ENCODE peak calls at places on chromosomes 7 and 10, in eight cellular contexts. K is RWPE1; S is occipital lobe; N is COR-L47; Z is H1; Q is non-pigmented ciliary epithelial cell; R is HL-60; O is effector CD4-positive, alpha-beta T cell. A is an unnamed sample.

GRCh38 chr10:112362833-112363232 is 11.1 kb upstream of the ACSL5 start:
- DNase-seq in K (no peak), S (no peak), N (no peak), Z (no peak), Q (no peak), R (no peak), O (no peak), A (no peak)

GRCh38 chr10:75228834-75229233 is 6.9 kb downstream of the COMTD1 start:
- DNase-seq in K (no peak), S (no peak), N (no peak), Z (no peak), Q (no peak), R (no peak), O (no peak), A (no peak)

GRCh38 chr10:85655394-85655793 is 711.2 kb downstream of the GRID1 start:
- DNase-seq in K (no peak), S (no peak), N (no peak), Z (no peak), Q (no peak), R (no peak), O (no peak), A (no peak)

GRCh38 chr7:107076781-107077698 is 32.5 kb downstream of the PRKAR2B start:
- DNase-seq in K (no peak), S (no peak), N (no peak), Z (no peak), Q (no peak), R (no peak), O (no peak), A (no peak)

GRCh38 chr7:132355048-132355447 is 221.2 kb downstream of the PLXNA4 start:
- DNase-seq in K (no peak), S (no peak), N (no peak), Z (no peak), Q (no peak), R (no peak), O (no peak), A (no peak)

GRCh38 chr10:113099431-113100298 is 149.6 kb downstream of the TCF7L2 start:
- DNase-seq in K (peak; percentile 82), S (no peak), N (no peak), Z (no peak), Q (no peak), R (peak; percentile 69), O (no peak), A (no peak)

GRCh38 chr7:35975851-35976454 is 175.1 kb downstream of the SEPTIN7 start:
- DNase-seq in K (peak; percentile 46), S (no peak), N (peak; percentile 78), Z (no peak), Q (peak; percentile 32), R (peak; percentile 80), O (peak; percentile 41), A (peak; percentile 86)

GRCh38 chr7:139635521-139636240 is 112.2 kb downstream of the CLEC2L start:
- DNase-seq in K (no peak), S (no peak), N (no peak), Z (no peak), Q (no peak), R (no peak), O (peak; percentile 56), A (no peak)

GRCh38 chr10:103139803-103140202 is 53.3 kb downstream of the NT5C2 start:
- DNase-seq in K (no peak), S (no peak), N (no peak), Z (no peak), Q (no peak), R (no peak), O (no peak), A (no peak)

GRCh38 chr10:69988094-69988493 is 64.6 kb upstream of the MACROH2A2 start:
- DNase-seq in K (no peak), S (no peak), N (no peak), Z (no peak), Q (no peak), R (no peak), O (no peak), A (no peak)

GRCh38 chr10:31757374-31757773 is 171.3 kb downstream of the ARHGAP12 start:
- DNase-seq in K (no peak), S (no peak), N (peak; percentile 42), Z (no peak), Q (no peak), R (no peak), O (no peak), A (peak; percentile 57)

GRCh38 chr10:77062381-77062780 is 575.2 kb downstream of the KCNMA1 start:
- DNase-seq in K (no peak), S (no peak), N (no peak), Z (no peak), Q (no peak), R (no peak), O (no peak), A (no peak)

GRCh38 chr7:81583882-81584533 is 185.8 kb downstream of the HGF start:
- DNase-seq in K (no peak), S (no peak), N (no peak), Z (no peak), Q (no peak), R (no peak), O (no peak), A (no peak)

GRCh38 chr10:133009218-133009954 is 67.0 kb upstream of the CFAP46 start:
- DNase-seq in K (peak; percentile 36), S (no peak), N (no peak), Z (no peak), Q (no peak), R (no peak), O (no peak), A (no peak)

GRCh38 chr10:60099998-60100747 is 193.8 kb upstream of the CCDC6 start:
- DNase-seq in K (peak; percentile 32), S (no peak), N (peak; percentile 21), Z (no peak), Q (peak; percentile 20), R (no peak), O (no peak), A (peak; percentile 66)

GRCh38 chr10:46022978-46023702 is 7.3 kb downstream of the NCOA4 start:
- DNase-seq in K (peak; percentile 81), S (peak; percentile 83), N (no peak), Z (peak; percentile 88), Q (peak; percentile 50), R (peak; percentile 95), O (peak; percentile 80), A (peak; percentile 91)

A was measured in midbrain.